ENCODE peak calls at places on chromosomes 12 and 14, in four cellular contexts. S is T-helper 2 cell treated with Interferon-gamma antibody and Interleukin-4, amounts not matched to agents 5 μg/mL and 100 μg/mL, for 36 hours; I is MV-4-11; C is GM23338. B is an unnamed sample.

GRCh38 chr12:25806271-25806670 is 152.2 kb upstream of the RASSF8 start:
- DNase-seq in S (peak), I (peak), C (no peak), B (no peak)

GRCh38 chr14:99925471-99925870 is 132.3 kb downstream of the EML1 start:
- DNase-seq in S (no peak), I (no peak), C (no peak), B (no peak)

GRCh38 chr12:124174406-124174805 is 120.5 kb upstream of the RFLNA start:
- DNase-seq in S (no peak), I (no peak), C (no peak), B (no peak)

GRCh38 chr14:55752580-55753365 is 172.8 kb downstream of the KTN1 start:
- DNase-seq in S (no peak), I (no peak), C (peak), B (no peak)

GRCh38 chr14:53060046-53060445 is 93.1 kb downstream of the DDHD1 start:
- DNase-seq in S (no peak), I (no peak), C (no peak), B (no peak)

GRCh38 chr14:69693823-69694729 is 72.9 kb upstream of the SRSF5 start:
- DNase-seq in S (no peak), I (no peak), C (no peak), B (no peak)

GRCh38 chr12:75923964-75924666 is 107.5 kb downstream of the PHLDA1 start:
- DNase-seq in S (no peak), I (peak), C (no peak), B (no peak)

GRCh38 chr12:47767197-47767724 is 5.8 kb upstream of the SLC48A1 start:
- DNase-seq in S (peak), I (peak), C (peak), B (no peak)

GRCh38 chr12:64890873-64891468 is 66.5 kb downstream of the TBC1D30 start:
- DNase-seq in S (no peak), I (peak), C (peak), B (peak)

GRCh38 chr14:92844220-92844619 is 50.1 kb downstream of the GOLGA5 start:
- DNase-seq in S (peak), I (peak), C (no peak), B (no peak)

GRCh38 chr12:108634225-108634795 is 616 bp upstream of the SELPLG start:
- DNase-seq in S (peak), I (peak), C (no peak), B (no peak)

GRCh38 chr14:96852823-96853422 is 55.7 kb downstream of the VRK1 start:
- DNase-seq in S (no peak), I (peak), C (peak), B (no peak)